ENCODE peak calls at places on chromosomes 3 and 15, in nine cellular contexts. P is A549, J is fibroblast of mammary gland, W is MCF 10A, K is A673, D is Calu3, R is nephron progenitor cell, F is endothelial cell, C is progenitor cell of endocrine pancreas. Y is an unnamed sample.

GRCh38 chr3:144645300-144645699 is 673.7 kb downstream of the DIPK2A start:
- DNase-seq in P (no peak), J (no peak), D (no peak), C (no peak), F (no peak), W (no peak), K (no peak), R (no peak), Y (no peak)

GRCh38 chr3:64488938-64489337 is 198.9 kb downstream of the ADAMTS9 start:
- DNase-seq in P (no peak), D (no peak), J (no peak), W (no peak), K (no peak), R (peak), C (no peak), F (no peak), Y (no peak)

GRCh38 chr3:196193037-196193737 is 18.0 kb downstream of the ZDHHC19 start:
- DNase-seq in C (no peak), D (no peak), F (no peak), J (no peak), R (no peak), P (no peak), W (no peak), K (no peak), Y (no peak)

GRCh38 chr15:87209891-87210649 is 1046.5 kb downstream of the NTRK3 start:
- DNase-seq in R (no peak), C (no peak), J (no peak), D (no peak), K (no peak), F (no peak), P (no peak), W (no peak), Y (no peak)

GRCh38 chr15:40340038-40340739 is 550 bp downstream of the CCDC9B start:
- DNase-seq in R (peak), K (peak), J (peak), F (no peak), P (no peak), D (peak), C (no peak), W (peak), Y (peak)

GRCh38 chr3:155386817-155387403 is 93.4 kb upstream of the STRIT1 start:
- DNase-seq in P (no peak), J (no peak), C (no peak), W (no peak), D (no peak), K (no peak), R (no peak), F (no peak), Y (no peak)

GRCh38 chr3:84967767-84968581 is 9.2 kb downstream of the CADM2 start:
- DNase-seq in R (no peak), J (no peak), W (no peak), C (no peak), D (no peak), P (no peak), K (peak), F (no peak), Y (peak)

GRCh38 chr3:142028174-142028833 is 121.0 kb downstream of the TFDP2 start:
- DNase-seq in R (peak), P (no peak), F (peak), J (peak), K (peak), C (no peak), W (peak), D (peak), Y (peak)

GRCh38 chr3:54822206-54822605 is 105.7 kb downstream of the LRTM1 start:
- DNase-seq in R (no peak), J (peak), W (peak), P (no peak), D (no peak), K (peak), F (no peak), C (no peak), Y (peak)

GRCh38 chr15:40245666-40246065 is 6.8 kb downstream of the PAK6 start:
- DNase-seq in C (no peak), R (no peak), F (no peak), J (no peak), W (no peak), P (no peak), D (no peak), K (no peak), Y (no peak)

GRCh38 chr15:22933641-22934061 is 46.5 kb downstream of the CYFIP1 start:
- DNase-seq in P (no peak), D (no peak), C (no peak), F (no peak), W (no peak), J (peak), K (peak), R (no peak), Y (peak)

GRCh38 chr15:29103825-29104565 is 165.6 kb downstream of the NSMCE3 start:
- DNase-seq in W (no peak), J (peak), R (peak), F (peak), P (peak), K (peak), C (peak), D (no peak), Y (peak)

GRCh38 chr3:161851941-161852566 is 355.4 kb downstream of the OTOL1 start:
- DNase-seq in F (peak), R (peak), C (peak), W (peak), P (peak), K (peak), D (peak), J (peak), Y (peak)

GRCh38 chr15:31211353-31211752 is 109.8 kb upstream of the TRPM1 start:
- DNase-seq in D (no peak), P (no peak), F (no peak), R (no peak), J (no peak), W (no peak), C (no peak), K (no peak), Y (no peak)

GRCh38 chr3:117439812-117440211 is 730.2 kb downstream of the TUSC7 start:
- DNase-seq in W (peak), D (peak), R (no peak), C (no peak), P (peak), J (peak), K (peak), F (peak), Y (peak)

GRCh38 chr3:58025824-58026579 is 17.8 kb downstream of the FLNB start:
- DNase-seq in R (no peak), C (no peak), P (no peak), K (peak), W (peak), D (no peak), J (no peak), F (no peak), Y (peak)

GRCh38 chr3:8954938-8955763 is 8.1 kb downstream of the RAD18 start:
- DNase-seq in F (no peak), R (no peak), W (no peak), D (no peak), K (no peak), C (no peak), J (no peak), P (no peak), Y (peak)

GRCh38 chr3:123586131-123586530 is 1.3 kb upstream of the HACD2 start:
- DNase-seq in W (peak), R (peak), K (peak), P (peak), D (peak), F (peak), C (no peak), J (peak), Y (peak)

GRCh38 chr3:38698760-38699159 is 49.3 kb upstream of the SCN5A start:
- DNase-seq in R (no peak), W (no peak), C (no peak), D (no peak), J (no peak), P (no peak), F (no peak), K (no peak), Y (no peak)

GRCh38 chr3:114411811-114412803 is 118.3 kb downstream of the TIGIT start:
- DNase-seq in W (peak), C (no peak), K (peak), P (peak), R (no peak), D (no peak), J (peak), F (no peak), Y (peak)

GRCh38 chr3:60250810-60251209 is 1000.4 kb downstream of the FHIT start:
- DNase-seq in J (no peak), D (no peak), P (no peak), C (no peak), R (no peak), K (no peak), W (no peak), F (no peak), Y (no peak)

GRCh38 chr3:192818126-192818525 is 90.8 kb upstream of the FGF12 start:
- DNase-seq in R (no peak), W (no peak), F (no peak), P (no peak), K (no peak), J (no peak), D (no peak), C (no peak), Y (no peak)

GRCh38 chr3:12343091-12343494 is 54.2 kb downstream of the PPARG start:
- DNase-seq in K (no peak), W (peak), F (no peak), D (no peak), R (no peak), C (no peak), P (no peak), J (no peak), Y (peak)

DNA sequence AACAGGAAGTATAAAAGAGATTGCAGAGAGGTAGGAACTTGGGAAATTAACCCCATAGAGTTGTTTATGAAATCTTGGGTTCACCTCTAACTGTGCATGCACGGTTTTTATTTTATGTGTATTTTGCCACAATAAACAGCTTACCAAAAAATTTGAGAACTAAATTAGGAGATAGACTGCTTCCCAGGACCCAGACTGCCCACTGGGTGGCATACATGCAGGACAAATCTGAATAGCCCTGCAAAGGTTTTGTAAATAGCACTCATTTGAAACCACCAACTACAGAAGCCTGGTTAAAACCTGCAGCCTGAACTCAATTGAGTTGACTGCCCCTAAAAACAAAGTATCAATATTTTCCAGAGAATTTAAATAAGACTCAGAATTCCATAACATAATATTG is 96.4 kb upstream of the SLCO2A1 start:
- DNase-seq in J (peak), W (no peak), D (no peak), F (no peak), K (no peak), C (no peak), R (no peak), P (no peak), Y (peak)
- TF ChIP-seq CTCF in J (peak), W (peak), D (no peak), F (no peak), K (peak), C (no peak), R (no peak), P (no peak), Y (peak)

GRCh38 chr3:86702381-86702958 is 288.5 kb downstream of the VGLL3 start:
- DNase-seq in W (peak), F (no peak), D (no peak), R (no peak), K (peak), P (peak), C (no peak), J (peak), Y (peak)
- TF ChIP-seq CTCF in W (peak), F (peak), D (peak), R (peak), K (peak), P (peak), C (peak), J (peak), Y (peak)

GRCh38 chr15:91593081-91593480 is 260.4 kb upstream of the SLCO3A1 start:
- DNase-seq in K (no peak), R (no peak), J (peak), F (no peak), D (no peak), C (no peak), W (no peak), P (no peak), Y (no peak)
- TF ChIP-seq CTCF in K (no peak), R (no peak), J (no peak), F (no peak), D (no peak), C (no peak), W (no peak), P (no peak), Y (no peak)

DNA sequence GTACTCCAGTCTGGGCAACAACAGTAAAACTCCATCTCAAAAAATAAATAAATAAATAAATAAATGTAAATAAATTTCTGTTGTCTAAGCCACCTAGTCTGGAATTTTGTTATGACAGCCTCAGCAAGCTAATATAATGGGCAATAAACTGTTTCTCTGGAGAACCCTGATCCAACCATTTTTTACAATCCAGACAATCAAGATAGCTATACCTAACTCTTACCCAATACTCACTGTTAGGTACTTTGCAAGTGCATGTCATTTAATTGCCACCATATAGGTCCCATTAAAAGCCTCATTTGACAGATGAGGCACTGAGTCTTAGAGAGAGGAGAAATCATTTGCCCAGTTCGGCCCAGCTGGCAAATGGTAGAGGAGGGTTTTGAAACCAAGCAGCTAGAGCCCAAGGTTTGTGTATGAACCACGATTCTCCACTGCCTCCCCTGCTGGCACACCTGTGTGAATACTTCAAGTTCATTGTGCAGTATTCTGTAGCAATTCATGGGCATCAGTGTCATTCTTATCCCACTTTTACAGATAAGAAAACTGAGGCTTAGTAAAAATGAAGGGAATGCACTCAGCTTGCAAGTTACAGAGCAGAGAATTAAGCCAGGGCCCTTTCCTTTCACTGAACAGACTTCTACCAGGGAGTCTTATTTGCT is 107.0 kb upstream of the UBE2E1 start:
- DNase-seq in F (no peak), W (peak), C (no peak), R (no peak), P (no peak), D (no peak), K (no peak), J (no peak), Y (no peak)
- TF ChIP-seq CTCF in F (no peak), W (no peak), C (no peak), R (no peak), P (no peak), D (no peak), K (no peak), J (no peak), Y (no peak)

DNA sequence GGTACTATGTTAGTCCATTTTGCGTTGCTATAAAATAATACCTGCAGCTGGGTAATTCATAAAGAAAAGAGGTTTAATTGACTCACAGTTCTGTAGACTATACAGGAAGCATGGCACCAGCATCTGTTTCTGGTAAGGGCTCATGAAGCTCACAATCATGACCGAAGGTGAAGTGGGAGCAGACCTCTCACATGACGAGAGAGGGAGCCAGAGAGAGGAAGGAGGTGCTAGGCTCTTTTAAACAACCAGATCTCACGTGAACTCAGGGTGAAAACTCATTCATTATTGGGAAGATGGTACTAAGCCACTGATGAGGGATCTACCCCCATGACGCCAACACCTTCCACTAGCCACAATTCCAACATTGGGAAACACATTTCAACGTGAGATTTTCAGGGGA is 301.7 kb upstream of the MDFIC2 start:
- DNase-seq in C (no peak), P (no peak), R (no peak), K (no peak), W (no peak), D (no peak), F (no peak), J (no peak), Y (no peak)
- TF ChIP-seq CTCF in C (no peak), P (no peak), R (no peak), K (no peak), W (no peak), D (no peak), F (no peak), J (no peak), Y (no peak)

GRCh38 chr3:68206524-68207117 is 552.2 kb upstream of the SUCLG2 start:
- DNase-seq in P (no peak), D (no peak), F (no peak), W (peak), R (no peak), C (no peak), K (no peak), J (no peak), Y (no peak)
- TF ChIP-seq CTCF in P (no peak), D (no peak), F (no peak), W (no peak), R (no peak), C (no peak), K (no peak), J (no peak), Y (no peak)

GRCh38 chr3:151058742-151059141 is 26.7 kb upstream of the MED12L start:
- DNase-seq in C (no peak), F (no peak), J (no peak), P (no peak), K (no peak), D (no peak), W (no peak), R (no peak), Y (no peak)
- TF ChIP-seq CTCF in C (no peak), F (no peak), J (no peak), P (no peak), K (no peak), D (no peak), W (no peak), R (no peak), Y (no peak)

Y was measured in choroid plexus epithelial cell.